ENCODE peak calls at places on chromosomes 6 and 20, in five cellular contexts. One of them, this sample, is unnamed.

GRCh38 chr20:41218466-41218865 is 81.1 kb downstream of the PLCG1 start:
- DNase-seq in endothelial cell: no peak
- DNase-seq in AG09309: peak; percentile 49
- DNase-seq in dorsolateral prefrontal cortex: no peak
- DNase-seq in pancreas: no peak
- DNase-seq in this sample: no peak

GRCh38 chr6:99822741-99823512 is 171.1 kb downstream of the MCHR2 start:
- DNase-seq in pancreas: no peak
- DNase-seq in dorsolateral prefrontal cortex: no peak
- DNase-seq in AG09309: peak; percentile 33
- DNase-seq in endothelial cell: peak; percentile 28
- DNase-seq in this sample: no peak

GRCh38 chr20:19026901-19027644 is 185.4 kb upstream of the SLC24A3 start:
- DNase-seq in AG09309: no peak
- DNase-seq in endothelial cell: no peak
- DNase-seq in dorsolateral prefrontal cortex: no peak
- DNase-seq in pancreas: no peak
- DNase-seq in this sample: no peak

GRCh38 chr6:134097114-134097707 is 44.8 kb upstream of the SLC2A12 start:
- DNase-seq in pancreas: no peak
- DNase-seq in dorsolateral prefrontal cortex: peak; percentile 69
- DNase-seq in endothelial cell: peak; percentile 71
- DNase-seq in AG09309: peak; percentile 37
- DNase-seq in this sample: peak; percentile 41

GRCh38 chr6:40725390-40725789 is 138.2 kb upstream of the LRFN2 start:
- DNase-seq in endothelial cell: no peak
- DNase-seq in pancreas: no peak
- DNase-seq in dorsolateral prefrontal cortex: no peak
- DNase-seq in AG09309: no peak
- DNase-seq in this sample: no peak

GRCh38 chr6:102582569-102582968 is 1189.1 kb downstream of the GRIK2 start:
- DNase-seq in dorsolateral prefrontal cortex: no peak
- DNase-seq in AG09309: no peak
- DNase-seq in pancreas: peak; percentile 41
- DNase-seq in endothelial cell: no peak
- DNase-seq in this sample: no peak

GRCh38 chr6:134291156-134291555 is 26.8 kb downstream of the SGK1 start:
- DNase-seq in dorsolateral prefrontal cortex: no peak
- DNase-seq in pancreas: no peak
- DNase-seq in endothelial cell: no peak
- DNase-seq in AG09309: no peak
- DNase-seq in this sample: no peak

GRCh38 chr6:114564302-114564933 is 221.6 kb upstream of the HS3ST5 start:
- DNase-seq in endothelial cell: no peak
- DNase-seq in pancreas: no peak
- DNase-seq in dorsolateral prefrontal cortex: no peak
- DNase-seq in AG09309: no peak
- DNase-seq in this sample: no peak

GRCh38 chr6:46898011-46898410 is 23.7 kb downstream of the ADGRF5 start:
- DNase-seq in dorsolateral prefrontal cortex: no peak
- DNase-seq in endothelial cell: no peak
- DNase-seq in AG09309: no peak
- DNase-seq in pancreas: no peak
- DNase-seq in this sample: no peak

GRCh38 chr6:77181749-77182148 is 281.5 kb downstream of the HTR1B start:
- DNase-seq in AG09309: no peak
- DNase-seq in dorsolateral prefrontal cortex: no peak
- DNase-seq in pancreas: no peak
- DNase-seq in endothelial cell: no peak
- DNase-seq in this sample: no peak

GRCh38 chr6:71080793-71081192 is 123.9 kb upstream of the B3GAT2 start:
- DNase-seq in endothelial cell: no peak
- DNase-seq in dorsolateral prefrontal cortex: no peak
- DNase-seq in pancreas: no peak
- DNase-seq in AG09309: peak; percentile 24
- DNase-seq in this sample: no peak

GRCh38 chr6:6825986-6826901 is 237.7 kb downstream of the LY86 start:
- DNase-seq in endothelial cell: no peak
- DNase-seq in pancreas: no peak
- DNase-seq in dorsolateral prefrontal cortex: no peak
- DNase-seq in AG09309: no peak
- DNase-seq in this sample: no peak

GRCh38 chr20:36472656-36473071 is 68.7 kb upstream of the MYL9 start:
- DNase-seq in endothelial cell: no peak
- DNase-seq in pancreas: no peak
- DNase-seq in AG09309: no peak
- DNase-seq in dorsolateral prefrontal cortex: no peak
- DNase-seq in this sample: no peak

GRCh38 chr6:21753571-21754108 is 160.1 kb downstream of the SOX4 start:
- DNase-seq in endothelial cell: no peak
- DNase-seq in AG09309: no peak
- DNase-seq in dorsolateral prefrontal cortex: no peak
- DNase-seq in pancreas: no peak
- DNase-seq in this sample: no peak

GRCh38 chr20:57612916-57613315 is 7.3 kb downstream of the ZBP1 start:
- DNase-seq in AG09309: no peak
- DNase-seq in pancreas: no peak
- DNase-seq in dorsolateral prefrontal cortex: peak; percentile 8
- DNase-seq in endothelial cell: no peak
- DNase-seq in this sample: no peak

GRCh38 chr20:38635721-38636285 is 34.2 kb downstream of the ARHGAP40 start:
- DNase-seq in endothelial cell: no peak
- DNase-seq in dorsolateral prefrontal cortex: no peak
- DNase-seq in AG09309: no peak
- DNase-seq in pancreas: no peak
- DNase-seq in this sample: no peak

GRCh38 chr6:113908801-113909200 is 51.7 kb downstream of the MARCKS start:
- DNase-seq in AG09309: no peak
- DNase-seq in endothelial cell: no peak
- DNase-seq in dorsolateral prefrontal cortex: no peak
- DNase-seq in pancreas: no peak
- DNase-seq in this sample: no peak

GRCh38 chr20:7741866-7742265 is 198.4 kb downstream of the HAO1 start:
- DNase-seq in endothelial cell: no peak
- DNase-seq in dorsolateral prefrontal cortex: no peak
- DNase-seq in AG09309: no peak
- DNase-seq in pancreas: no peak
- DNase-seq in this sample: no peak
- TF ChIP-seq CTCF in endothelial cell: no peak
- TF ChIP-seq CTCF in dorsolateral prefrontal cortex: no peak
- TF ChIP-seq CTCF in AG09309: no peak
- TF ChIP-seq CTCF in pancreas: no peak
- TF ChIP-seq CTCF in this sample: no peak

GRCh38 chr20:34676642-34677373 is at the start of gene PIGU:
- DNase-seq in pancreas: peak; percentile 98
- DNase-seq in endothelial cell: peak; percentile 96
- DNase-seq in AG09309: peak; percentile 62
- DNase-seq in dorsolateral prefrontal cortex: peak; percentile 93
- DNase-seq in this sample: peak; percentile 69
- TF ChIP-seq CTCF in pancreas: peak; percentile 19
- TF ChIP-seq CTCF in endothelial cell: no peak
- TF ChIP-seq CTCF in AG09309: no peak
- TF ChIP-seq CTCF in dorsolateral prefrontal cortex: peak; percentile 43
- TF ChIP-seq CTCF in this sample: no peak

GRCh38 chr20:48421547-48421946 is 406.3 kb downstream of the PREX1 start:
- DNase-seq in pancreas: no peak
- DNase-seq in endothelial cell: no peak
- DNase-seq in AG09309: no peak
- DNase-seq in dorsolateral prefrontal cortex: no peak
- DNase-seq in this sample: no peak
- TF ChIP-seq CTCF in pancreas: no peak
- TF ChIP-seq CTCF in endothelial cell: no peak
- TF ChIP-seq CTCF in AG09309: no peak
- TF ChIP-seq CTCF in dorsolateral prefrontal cortex: no peak
- TF ChIP-seq CTCF in this sample: no peak

DNA sequence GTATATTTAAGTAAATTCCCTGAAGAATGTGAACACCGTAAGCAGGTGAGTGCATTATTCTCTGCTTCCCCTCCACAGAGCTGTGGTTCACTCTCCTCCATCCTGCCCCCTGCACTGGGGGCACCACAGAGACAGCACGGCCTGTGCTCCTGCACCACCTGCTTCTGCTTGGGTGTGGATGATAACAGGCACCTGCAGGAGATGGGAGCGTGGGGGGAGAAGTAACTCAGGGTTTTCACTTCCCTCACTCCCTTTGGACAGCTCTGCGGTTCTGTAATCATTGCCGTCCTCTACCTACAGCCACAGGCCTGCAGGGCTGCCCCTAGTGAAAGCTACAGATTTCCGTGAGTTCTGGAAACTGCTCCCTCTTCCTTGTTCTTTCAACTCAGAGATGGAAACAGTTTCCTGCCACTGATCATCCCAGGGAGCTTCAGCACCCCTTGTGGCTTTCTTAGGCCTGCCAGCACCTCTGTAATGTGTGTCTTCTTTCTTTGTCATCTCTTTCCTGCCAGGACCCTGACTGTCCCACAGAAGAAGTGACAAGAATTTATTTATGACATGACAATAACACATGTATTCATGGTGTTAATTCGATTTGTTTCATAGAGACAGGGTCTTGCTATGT is 21.3 kb upstream of the MICB start:
- DNase-seq in pancreas: no peak
- DNase-seq in AG09309: no peak
- DNase-seq in endothelial cell: no peak
- DNase-seq in dorsolateral prefrontal cortex: no peak
- DNase-seq in this sample: no peak
- TF ChIP-seq CTCF in pancreas: no peak
- TF ChIP-seq CTCF in AG09309: peak; percentile 6
- TF ChIP-seq CTCF in endothelial cell: no peak
- TF ChIP-seq CTCF in dorsolateral prefrontal cortex: no peak
- TF ChIP-seq CTCF in this sample: no peak

DNA sequence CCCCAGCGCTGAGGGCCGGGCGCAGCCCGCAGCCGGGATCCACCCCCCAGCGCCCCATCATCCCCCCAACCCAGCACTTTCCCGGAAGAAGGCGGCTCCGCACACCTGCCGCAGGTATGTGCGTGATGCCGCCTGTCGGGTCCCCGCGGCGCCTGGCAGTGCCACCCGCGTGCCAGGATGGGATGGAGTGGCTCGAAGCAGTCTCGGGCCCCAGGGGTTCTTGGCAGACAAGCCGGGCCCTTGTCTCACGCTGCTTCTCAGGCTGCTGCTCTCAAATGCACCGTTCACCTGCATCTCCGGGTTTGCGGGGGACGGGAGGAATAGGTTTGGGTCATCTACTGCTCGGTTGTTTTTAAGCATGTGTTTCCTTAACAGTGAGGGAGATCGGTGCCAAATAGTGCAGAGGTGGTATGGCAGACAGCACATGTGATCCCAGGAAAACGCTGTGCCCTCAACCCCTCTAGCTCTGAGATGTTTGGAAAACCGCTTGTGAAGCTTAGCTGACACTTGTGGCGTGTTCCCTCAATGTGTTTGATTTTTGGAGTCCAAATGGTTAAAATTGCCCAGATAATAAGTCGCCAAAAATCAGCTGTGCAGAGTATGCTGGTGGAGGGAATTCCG is 847 bp downstream of the MYLIP start:
- DNase-seq in dorsolateral prefrontal cortex: no peak
- DNase-seq in pancreas: no peak
- DNase-seq in endothelial cell: peak; percentile 11
- DNase-seq in AG09309: no peak
- DNase-seq in this sample: no peak
- TF ChIP-seq CTCF in dorsolateral prefrontal cortex: no peak
- TF ChIP-seq CTCF in pancreas: peak; percentile 2
- TF ChIP-seq CTCF in endothelial cell: peak; percentile 20
- TF ChIP-seq CTCF in AG09309: no peak
- TF ChIP-seq CTCF in this sample: no peak

DNA sequence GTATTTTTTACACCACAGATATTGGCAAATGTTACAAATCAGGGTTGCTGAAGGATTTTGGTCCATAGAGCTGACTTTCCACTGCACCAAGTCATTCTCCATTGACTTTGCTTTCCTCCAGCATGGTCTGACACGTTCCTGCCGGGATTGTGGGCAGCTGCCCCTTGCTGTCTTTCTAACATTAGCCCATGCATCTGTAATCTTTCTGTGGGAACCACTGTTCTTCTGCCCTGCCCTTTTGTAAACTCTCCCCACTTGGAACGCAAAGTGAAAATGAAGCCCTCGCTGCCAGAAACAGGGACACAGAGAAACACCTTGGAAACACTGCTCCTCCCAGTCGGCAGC is 169.6 kb upstream of the CDYL start:
- DNase-seq in pancreas: no peak
- DNase-seq in AG09309: no peak
- DNase-seq in dorsolateral prefrontal cortex: no peak
- DNase-seq in endothelial cell: no peak
- DNase-seq in this sample: no peak
- TF ChIP-seq CTCF in pancreas: no peak
- TF ChIP-seq CTCF in AG09309: no peak
- TF ChIP-seq CTCF in dorsolateral prefrontal cortex: no peak
- TF ChIP-seq CTCF in endothelial cell: no peak
- TF ChIP-seq CTCF in this sample: no peak

DNA sequence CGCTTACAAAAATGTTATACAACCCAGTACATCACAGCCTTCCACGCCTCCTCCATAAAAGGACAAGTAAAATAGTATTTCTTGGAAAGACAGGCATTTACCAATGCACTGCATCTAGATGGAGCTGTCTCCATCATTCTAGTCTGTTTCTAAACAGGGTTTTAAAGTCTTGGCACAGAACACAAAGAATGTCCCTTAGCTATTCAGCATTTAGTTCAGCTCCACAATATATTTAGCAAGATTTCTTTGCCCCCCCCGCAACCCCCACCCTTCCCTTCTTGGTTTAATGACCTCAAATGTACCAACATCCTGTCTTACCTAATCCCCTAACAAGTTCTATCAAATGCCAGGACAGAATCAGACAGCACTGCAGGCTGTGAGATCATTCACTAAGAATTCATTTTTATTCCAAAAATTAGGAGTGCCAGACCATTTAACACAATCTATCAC is 198.6 kb downstream of the BACH2 start:
- DNase-seq in endothelial cell: no peak
- DNase-seq in dorsolateral prefrontal cortex: no peak
- DNase-seq in AG09309: peak; percentile 92
- DNase-seq in pancreas: no peak
- DNase-seq in this sample: peak; percentile 55
- TF ChIP-seq CTCF in endothelial cell: no peak
- TF ChIP-seq CTCF in dorsolateral prefrontal cortex: peak; percentile 63
- TF ChIP-seq CTCF in AG09309: peak; percentile 48
- TF ChIP-seq CTCF in pancreas: no peak
- TF ChIP-seq CTCF in this sample: no peak